ENCODE peak calls at places on chromosomes 16 and 17, in eight cellular contexts. K, T, L, V, I, Q, J and A are unnamed samples.
A peak's percentile ranks its signal among the peaks of the same experiment; 100 is the strongest.

GRCh38 chr16:26197707-26198106 is 505.9 kb downstream of the HS3ST4 start:
- DNase-seq in K (no peak), T (no peak), L (no peak), V (no peak), I (no peak), Q (no peak), J (no peak), A (no peak)

GRCh38 chr16:1641261-1641660 is 29.1 kb downstream of the CRAMP1 start:
- DNase-seq in K (no peak), T (no peak), L (no peak), V (no peak), I (no peak), Q (no peak), J (no peak), A (no peak)

GRCh38 chr17:35766903-35767510 is 6.3 kb downstream of the C17orf50 start:
- DNase-seq in K (peak; percentile 71), T (peak; percentile 80), L (peak; percentile 36), V (no peak), I (peak; percentile 67), Q (peak; percentile 58), J (no peak), A (no peak)

GRCh38 chr17:29612094-29612403 is 10.7 kb downstream of the CORO6 start:
- DNase-seq in K (no peak), T (no peak), L (no peak), V (no peak), I (no peak), Q (no peak), J (no peak), A (no peak)

GRCh38 chr17:70677783-70678647 is 508.7 kb downstream of the KCNJ2 start:
- DNase-seq in K (peak; percentile 47), T (no peak), L (peak; percentile 13), V (no peak), I (peak; percentile 25), Q (no peak), J (no peak), A (no peak)

GRCh38 chr16:66660422-66661209 is 35.9 kb downstream of the CMTM4 start:
- DNase-seq in K (peak; percentile 90), T (peak; percentile 94), L (peak; percentile 86), V (no peak), I (peak; percentile 74), Q (peak; percentile 84), J (peak; percentile 69), A (peak; percentile 57)

GRCh38 chr17:4733073-4733531 is 1.9 kb downstream of the MED11 start:
- DNase-seq in K (no peak), T (no peak), L (no peak), V (no peak), I (no peak), Q (no peak), J (no peak), A (no peak)

GRCh38 chr17:43695968-43696865 is 34.5 kb upstream of the MEOX1 start:
- DNase-seq in K (no peak), T (peak; percentile 70), L (no peak), V (no peak), I (peak; percentile 17), Q (no peak), J (no peak), A (no peak)

GRCh38 chr17:62064791-62065563 is at the start of gene MED13:
- DNase-seq in K (peak; percentile 42), T (peak; percentile 75), L (peak; percentile 40), V (peak; percentile 92), I (peak; percentile 37), Q (peak; percentile 50), J (peak; percentile 56), A (no peak)

GRCh38 chr17:37770631-37771518 is 26.0 kb upstream of the HNF1B start:
- DNase-seq in K (peak; percentile 77), T (peak; percentile 83), L (peak; percentile 68), V (peak; percentile 89), I (peak; percentile 63), Q (peak; percentile 82), J (no peak), A (peak; percentile 41)

GRCh38 chr16:58264007-58264406 is 30.8 kb downstream of the PRSS54 start:
- DNase-seq in K (no peak), T (no peak), L (no peak), V (no peak), I (no peak), Q (no peak), J (no peak), A (no peak)

GRCh38 chr16:77468831-77469230 is 34.0 kb upstream of the ADAMTS18 start:
- DNase-seq in K (no peak), T (no peak), L (no peak), V (no peak), I (no peak), Q (no peak), J (no peak), A (no peak)

GRCh38 chr17:65099941-65100315 is 37.2 kb upstream of the RGS9 start:
- DNase-seq in K (peak; percentile 92), T (peak; percentile 62), L (peak; percentile 91), V (no peak), I (peak; percentile 29), Q (peak; percentile 84), J (no peak), A (peak; percentile 85)

GRCh38 chr16:74865922-74866598 is 91.4 kb upstream of the FA2H start:
- DNase-seq in K (no peak), T (peak; percentile 25), L (peak; percentile 59), V (no peak), I (peak; percentile 28), Q (no peak), J (no peak), A (peak; percentile 12)

GRCh38 chr17:79395545-79395944 is 215.3 kb downstream of the RBFOX3 start:
- DNase-seq in K (no peak), T (no peak), L (no peak), V (no peak), I (no peak), Q (no peak), J (no peak), A (no peak)

GRCh38 chr16:583470-583814 is 6.4 kb upstream of the RAB40C start:
- DNase-seq in K (no peak), T (no peak), L (no peak), V (no peak), I (no peak), Q (no peak), J (no peak), A (no peak)

GRCh38 chr17:45190503-45191282 is 29.0 kb downstream of the HEXIM2 start:
- DNase-seq in K (no peak), T (no peak), L (no peak), V (no peak), I (no peak), Q (no peak), J (no peak), A (no peak)

DNA sequence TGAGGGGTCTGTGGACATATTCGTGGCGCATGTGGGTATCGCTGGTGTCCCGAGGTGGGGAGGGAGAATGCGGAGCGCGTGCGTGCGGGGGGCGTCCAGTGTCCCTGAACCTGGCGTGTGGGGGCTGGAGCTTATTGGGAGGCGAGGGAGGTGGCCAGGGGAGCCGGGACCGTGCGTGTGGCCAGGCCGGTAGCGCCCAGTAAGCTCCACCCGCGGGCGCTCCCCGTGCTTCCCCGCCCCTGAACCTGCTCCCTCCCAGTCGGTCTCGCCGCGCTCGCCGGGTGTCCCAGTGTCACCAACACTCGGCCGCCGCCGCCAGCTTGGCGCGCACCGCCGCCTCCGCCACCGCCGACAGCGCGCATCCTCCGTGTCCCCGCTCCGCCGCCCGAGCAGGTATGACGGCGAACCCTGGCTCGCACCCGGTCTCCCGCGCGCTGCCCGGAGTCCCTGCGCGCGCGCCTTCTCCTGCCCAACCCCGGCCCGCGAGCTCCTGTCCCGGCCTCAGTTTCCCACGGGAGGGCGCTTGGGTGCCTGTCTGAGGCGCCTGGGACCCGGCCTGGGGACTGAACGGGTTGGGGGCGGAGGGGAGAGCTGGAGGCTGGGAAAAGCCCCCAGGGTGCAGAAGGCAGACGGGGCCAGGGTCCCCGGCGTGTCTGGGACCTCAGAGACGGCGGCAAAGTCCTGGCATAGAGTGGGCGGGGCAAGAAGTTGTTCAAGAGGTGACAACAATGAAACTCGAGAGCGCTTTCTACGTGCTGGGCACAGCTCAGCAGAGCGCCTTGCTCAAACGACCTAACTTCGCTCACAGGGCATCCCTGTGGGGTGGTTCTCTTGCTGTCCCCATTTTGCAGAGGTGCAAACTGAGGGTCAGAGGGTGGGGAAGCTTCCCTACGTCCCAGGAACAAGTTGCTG is at the start of gene SCNN1B:
- DNase-seq in K (no peak), T (no peak), L (no peak), V (peak; percentile 75), I (no peak), Q (no peak), J (no peak), A (no peak)
- TF ChIP-seq CTCF in K (no peak), T (no peak), L (no peak), V (no peak), I (no peak), Q (no peak), J (no peak), A (no peak)

GRCh38 chr17:50534979-50535326 is 2.4 kb downstream of the EPN3 start:
- DNase-seq in K (no peak), T (no peak), L (no peak), V (no peak), I (no peak), Q (no peak), J (no peak), A (no peak)
- H3K4me3 ChIP-seq in K (no peak overlapping the region), T (no peak overlapping the region), L (no peak overlapping the region), V (no peak overlapping the region), I (no peak overlapping the region), Q (no peak overlapping the region), J (no peak overlapping the region), A (no peak overlapping the region)

DNA sequence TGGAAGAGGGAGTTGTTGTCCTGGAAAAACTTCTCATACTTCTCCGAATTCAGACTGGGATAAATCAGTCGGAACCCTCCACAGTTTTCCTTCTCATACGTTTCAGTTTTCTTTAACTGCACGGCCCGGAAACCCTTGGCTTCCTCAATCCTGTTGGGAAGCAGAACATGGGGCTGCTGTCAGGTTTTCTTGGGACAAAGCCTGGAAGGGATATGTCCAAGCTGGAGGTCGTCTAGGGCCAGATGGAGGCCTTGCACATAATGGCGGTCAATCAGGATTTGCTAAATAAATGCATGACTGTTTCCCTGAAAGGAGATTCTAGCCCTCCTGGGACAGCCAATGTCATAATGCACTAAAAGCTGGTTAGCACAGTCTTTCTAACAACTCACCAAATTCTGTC is 29.2 kb downstream of the TTLL6 start:
- DNase-seq in K (no peak), T (no peak), L (no peak), V (no peak), I (no peak), Q (no peak), J (peak; percentile 39), A (no peak)
- TF ChIP-seq CTCF in K (no peak), T (no peak), L (no peak), V (no peak), I (no peak), Q (no peak), J (no peak), A (no peak)

GRCh38 chr17:74427763-74428153 is 4.1 kb upstream of the GPRC5C start:
- DNase-seq in K (no peak), T (no peak), L (no peak), V (no peak), I (no peak), Q (no peak), J (no peak), A (no peak)

GRCh38 chr17:74424658-74425057 is 7.2 kb upstream of the GPRC5C start:
- DNase-seq in K (no peak), T (no peak), L (no peak), V (no peak), I (no peak), Q (no peak), J (no peak), A (no peak)

GRCh38 chr17:74426551-74427047 is 5.3 kb upstream of the GPRC5C start:
- DNase-seq in K (no peak), T (no peak), L (no peak), V (no peak), I (no peak), Q (no peak), J (no peak), A (no peak)

GRCh38 chr17:74427048-74427762 is 4.7 kb upstream of the GPRC5C start:
- DNase-seq in K (no peak), T (no peak), L (no peak), V (peak; percentile 82), I (no peak), Q (no peak), J (no peak), A (no peak)

GRCh38 chr17:74424117-74424516 is 7.8 kb upstream of the GPRC5C start:
- DNase-seq in K (no peak), T (no peak), L (no peak), V (no peak), I (no peak), Q (no peak), J (no peak), A (no peak)
- H3K4me3 ChIP-seq in K (no peak overlapping the region), T (no peak overlapping the region), L (no peak overlapping the region), V (no peak overlapping the region), I (no peak overlapping the region), Q (no peak overlapping the region), J (no peak overlapping the region), A (no peak overlapping the region)